ENCODE peak calls at places on chromosomes 1 and 21, in six cellular contexts. One of them, this sample, is unnamed.

GRCh38 chr1:89172468-89173143 is 3.2 kb downstream of the GBP7 start:
- DNase-seq in activated CD8-positive, alpha-beta memory T cell treated with anti-CD3 and anti-CD28 coated beads, Interleukin-2, amount 10 ng/mL, durations not matched to agents 7 days and 5 days: no peak
- DNase-seq in EL: no peak
- DNase-seq in aorta: no peak
- DNase-seq in DND-41: no peak
- DNase-seq in fibroblast of mammary gland: no peak
- DNase-seq in this sample: no peak

GRCh38 chr1:229384822-229385221 is 42.0 kb upstream of the CCSAP start:
- DNase-seq in activated CD8-positive, alpha-beta memory T cell treated with anti-CD3 and anti-CD28 coated beads, Interleukin-2, amount 10 ng/mL, durations not matched to agents 7 days and 5 days: no peak
- DNase-seq in EL: no peak
- DNase-seq in aorta: no peak
- DNase-seq in DND-41: no peak
- DNase-seq in fibroblast of mammary gland: no peak
- DNase-seq in this sample: no peak

GRCh38 chr1:35509558-35509957 is 47.6 kb downstream of the KIAA0319L start:
- DNase-seq in activated CD8-positive, alpha-beta memory T cell treated with anti-CD3 and anti-CD28 coated beads, Interleukin-2, amount 10 ng/mL, durations not matched to agents 7 days and 5 days: no peak
- DNase-seq in EL: no peak
- DNase-seq in aorta: no peak
- DNase-seq in DND-41: no peak
- DNase-seq in fibroblast of mammary gland: no peak
- DNase-seq in this sample: no peak

GRCh38 chr1:9872430-9873165 is 37.5 kb downstream of the CTNNBIP1 start:
- DNase-seq in activated CD8-positive, alpha-beta memory T cell treated with anti-CD3 and anti-CD28 coated beads, Interleukin-2, amount 10 ng/mL, durations not matched to agents 7 days and 5 days: no peak
- DNase-seq in EL: no peak
- DNase-seq in aorta: no peak
- DNase-seq in DND-41: no peak
- DNase-seq in fibroblast of mammary gland: peak
- DNase-seq in this sample: no peak

GRCh38 chr1:178282949-178283367 is 189.1 kb downstream of the RASAL2 start:
- DNase-seq in activated CD8-positive, alpha-beta memory T cell treated with anti-CD3 and anti-CD28 coated beads, Interleukin-2, amount 10 ng/mL, durations not matched to agents 7 days and 5 days: no peak
- DNase-seq in EL: peak
- DNase-seq in aorta: no peak
- DNase-seq in DND-41: no peak
- DNase-seq in fibroblast of mammary gland: peak
- DNase-seq in this sample: no peak

GRCh38 chr1:2229032-2229920 is 1.2 kb downstream of the SKI start:
- DNase-seq in activated CD8-positive, alpha-beta memory T cell treated with anti-CD3 and anti-CD28 coated beads, Interleukin-2, amount 10 ng/mL, durations not matched to agents 7 days and 5 days: peak
- DNase-seq in EL: peak
- DNase-seq in aorta: peak
- DNase-seq in DND-41: peak
- DNase-seq in fibroblast of mammary gland: peak
- DNase-seq in this sample: peak

GRCh38 chr1:36584874-36585759 is 102.4 kb upstream of the CSF3R start:
- DNase-seq in activated CD8-positive, alpha-beta memory T cell treated with anti-CD3 and anti-CD28 coated beads, Interleukin-2, amount 10 ng/mL, durations not matched to agents 7 days and 5 days: no peak
- DNase-seq in EL: no peak
- DNase-seq in aorta: no peak
- DNase-seq in DND-41: no peak
- DNase-seq in fibroblast of mammary gland: no peak
- DNase-seq in this sample: no peak

GRCh38 chr1:87684786-87685185 is 356.1 kb downstream of the LMO4 start:
- DNase-seq in activated CD8-positive, alpha-beta memory T cell treated with anti-CD3 and anti-CD28 coated beads, Interleukin-2, amount 10 ng/mL, durations not matched to agents 7 days and 5 days: no peak
- DNase-seq in EL: no peak
- DNase-seq in aorta: no peak
- DNase-seq in DND-41: no peak
- DNase-seq in fibroblast of mammary gland: peak
- DNase-seq in this sample: no peak

GRCh38 chr1:85295006-85295431 is 18.6 kb upstream of the BCL10 start:
- DNase-seq in activated CD8-positive, alpha-beta memory T cell treated with anti-CD3 and anti-CD28 coated beads, Interleukin-2, amount 10 ng/mL, durations not matched to agents 7 days and 5 days: no peak
- DNase-seq in EL: peak
- DNase-seq in aorta: no peak
- DNase-seq in DND-41: no peak
- DNase-seq in fibroblast of mammary gland: peak
- DNase-seq in this sample: no peak

GRCh38 chr1:2894381-2895041 is 93.0 kb upstream of the TTC34 start:
- DNase-seq in activated CD8-positive, alpha-beta memory T cell treated with anti-CD3 and anti-CD28 coated beads, Interleukin-2, amount 10 ng/mL, durations not matched to agents 7 days and 5 days: no peak
- DNase-seq in EL: no peak
- DNase-seq in aorta: no peak
- DNase-seq in DND-41: no peak
- DNase-seq in fibroblast of mammary gland: no peak
- DNase-seq in this sample: no peak

GRCh38 chr1:240562111-240562590 is 49.8 kb downstream of the GREM2 start:
- DNase-seq in activated CD8-positive, alpha-beta memory T cell treated with anti-CD3 and anti-CD28 coated beads, Interleukin-2, amount 10 ng/mL, durations not matched to agents 7 days and 5 days: no peak
- DNase-seq in EL: peak
- DNase-seq in aorta: no peak
- DNase-seq in DND-41: no peak
- DNase-seq in fibroblast of mammary gland: peak
- DNase-seq in this sample: no peak

GRCh38 chr1:184486761-184487445 is 100.1 kb downstream of the C1orf21 start:
- DNase-seq in activated CD8-positive, alpha-beta memory T cell treated with anti-CD3 and anti-CD28 coated beads, Interleukin-2, amount 10 ng/mL, durations not matched to agents 7 days and 5 days: no peak
- DNase-seq in EL: no peak
- DNase-seq in aorta: no peak
- DNase-seq in DND-41: no peak
- DNase-seq in fibroblast of mammary gland: no peak
- DNase-seq in this sample: no peak

GRCh38 chr1:172456344-172456769 is 12.5 kb upstream of the PIGC start:
- DNase-seq in activated CD8-positive, alpha-beta memory T cell treated with anti-CD3 and anti-CD28 coated beads, Interleukin-2, amount 10 ng/mL, durations not matched to agents 7 days and 5 days: no peak
- DNase-seq in EL: no peak
- DNase-seq in aorta: no peak
- DNase-seq in DND-41: no peak
- DNase-seq in fibroblast of mammary gland: no peak
- DNase-seq in this sample: no peak

GRCh38 chr21:31340499-31340898 is 3.6 kb downstream of the TIAM1 start:
- DNase-seq in activated CD8-positive, alpha-beta memory T cell treated with anti-CD3 and anti-CD28 coated beads, Interleukin-2, amount 10 ng/mL, durations not matched to agents 7 days and 5 days: no peak
- DNase-seq in EL: no peak
- DNase-seq in aorta: no peak
- DNase-seq in DND-41: no peak
- DNase-seq in fibroblast of mammary gland: no peak
- DNase-seq in this sample: no peak

GRCh38 chr1:234879157-234880080 is 249.2 kb downstream of the TOMM20 start:
- DNase-seq in activated CD8-positive, alpha-beta memory T cell treated with anti-CD3 and anti-CD28 coated beads, Interleukin-2, amount 10 ng/mL, durations not matched to agents 7 days and 5 days: no peak
- DNase-seq in EL: no peak
- DNase-seq in aorta: no peak
- DNase-seq in DND-41: no peak
- DNase-seq in fibroblast of mammary gland: no peak
- DNase-seq in this sample: no peak

GRCh38 chr1:24596401-24596880 is 40.6 kb downstream of the NCMAP start:
- DNase-seq in activated CD8-positive, alpha-beta memory T cell treated with anti-CD3 and anti-CD28 coated beads, Interleukin-2, amount 10 ng/mL, durations not matched to agents 7 days and 5 days: no peak
- DNase-seq in EL: no peak
- DNase-seq in aorta: no peak
- DNase-seq in DND-41: no peak
- DNase-seq in fibroblast of mammary gland: no peak
- DNase-seq in this sample: peak

GRCh38 chr1:41805771-41806471 is 112.8 kb downstream of the HIVEP3 start:
- DNase-seq in activated CD8-positive, alpha-beta memory T cell treated with anti-CD3 and anti-CD28 coated beads, Interleukin-2, amount 10 ng/mL, durations not matched to agents 7 days and 5 days: peak
- DNase-seq in EL: no peak
- DNase-seq in aorta: no peak
- DNase-seq in DND-41: no peak
- DNase-seq in fibroblast of mammary gland: no peak
- DNase-seq in this sample: no peak

GRCh38 chr1:121517586-121518230 is 332.9 kb downstream of the SRGAP2C start:
- DNase-seq in activated CD8-positive, alpha-beta memory T cell treated with anti-CD3 and anti-CD28 coated beads, Interleukin-2, amount 10 ng/mL, durations not matched to agents 7 days and 5 days: no peak
- DNase-seq in EL: no peak
- DNase-seq in aorta: no peak
- DNase-seq in DND-41: no peak
- DNase-seq in fibroblast of mammary gland: no peak
- DNase-seq in this sample: no peak

GRCh38 chr1:156146749-156147405 is 6.5 kb upstream of the SEMA4A start:
- DNase-seq in activated CD8-positive, alpha-beta memory T cell treated with anti-CD3 and anti-CD28 coated beads, Interleukin-2, amount 10 ng/mL, durations not matched to agents 7 days and 5 days: no peak
- DNase-seq in EL: no peak
- DNase-seq in aorta: no peak
- DNase-seq in DND-41: no peak
- DNase-seq in fibroblast of mammary gland: no peak
- DNase-seq in this sample: no peak

GRCh38 chr1:92365378-92366044 is 66.7 kb downstream of the RPAP2 start:
- DNase-seq in activated CD8-positive, alpha-beta memory T cell treated with anti-CD3 and anti-CD28 coated beads, Interleukin-2, amount 10 ng/mL, durations not matched to agents 7 days and 5 days: peak
- DNase-seq in EL: no peak
- DNase-seq in aorta: no peak
- DNase-seq in DND-41: no peak
- DNase-seq in fibroblast of mammary gland: no peak
- DNase-seq in this sample: no peak

GRCh38 chr1:23394664-23395063 is 25.0 kb upstream of the ZNF436 start:
- DNase-seq in activated CD8-positive, alpha-beta memory T cell treated with anti-CD3 and anti-CD28 coated beads, Interleukin-2, amount 10 ng/mL, durations not matched to agents 7 days and 5 days: no peak
- DNase-seq in EL: peak
- DNase-seq in aorta: peak
- DNase-seq in DND-41: no peak
- DNase-seq in fibroblast of mammary gland: peak
- DNase-seq in this sample: peak

GRCh38 chr1:32448773-32449456 is 16.0 kb upstream of the ZBTB8B start:
- DNase-seq in activated CD8-positive, alpha-beta memory T cell treated with anti-CD3 and anti-CD28 coated beads, Interleukin-2, amount 10 ng/mL, durations not matched to agents 7 days and 5 days: no peak
- DNase-seq in EL: peak
- DNase-seq in aorta: no peak
- DNase-seq in DND-41: peak
- DNase-seq in fibroblast of mammary gland: peak
- DNase-seq in this sample: peak

GRCh38 chr1:22038036-22038435 is 14.5 kb upstream of the CDC42 start:
- DNase-seq in activated CD8-positive, alpha-beta memory T cell treated with anti-CD3 and anti-CD28 coated beads, Interleukin-2, amount 10 ng/mL, durations not matched to agents 7 days and 5 days: no peak
- DNase-seq in EL: no peak
- DNase-seq in aorta: no peak
- DNase-seq in DND-41: no peak
- DNase-seq in fibroblast of mammary gland: no peak
- DNase-seq in this sample: no peak

GRCh38 chr1:158274797-158275196 is 14.9 kb upstream of the CD1C start:
- DNase-seq in activated CD8-positive, alpha-beta memory T cell treated with anti-CD3 and anti-CD28 coated beads, Interleukin-2, amount 10 ng/mL, durations not matched to agents 7 days and 5 days: no peak
- DNase-seq in EL: no peak
- DNase-seq in aorta: no peak
- DNase-seq in DND-41: no peak
- DNase-seq in fibroblast of mammary gland: no peak
- DNase-seq in this sample: no peak

GRCh38 chr1:1358433-1359201 is at the start of gene MXRA8:
- DNase-seq in activated CD8-positive, alpha-beta memory T cell treated with anti-CD3 and anti-CD28 coated beads, Interleukin-2, amount 10 ng/mL, durations not matched to agents 7 days and 5 days: no peak
- DNase-seq in EL: peak
- DNase-seq in aorta: peak
- DNase-seq in DND-41: no peak
- DNase-seq in fibroblast of mammary gland: peak
- DNase-seq in this sample: peak

GRCh38 chr1:154765970-154766369 is 104.1 kb downstream of the KCNN3 start:
- DNase-seq in activated CD8-positive, alpha-beta memory T cell treated with anti-CD3 and anti-CD28 coated beads, Interleukin-2, amount 10 ng/mL, durations not matched to agents 7 days and 5 days: no peak
- DNase-seq in EL: peak
- DNase-seq in aorta: peak
- DNase-seq in DND-41: no peak
- DNase-seq in fibroblast of mammary gland: peak
- DNase-seq in this sample: no peak

GRCh38 chr1:200971955-200972711 is 51.4 kb downstream of the KIF21B start:
- DNase-seq in activated CD8-positive, alpha-beta memory T cell treated with anti-CD3 and anti-CD28 coated beads, Interleukin-2, amount 10 ng/mL, durations not matched to agents 7 days and 5 days: peak
- DNase-seq in EL: peak
- DNase-seq in aorta: peak
- DNase-seq in DND-41: peak
- DNase-seq in fibroblast of mammary gland: peak
- DNase-seq in this sample: peak

GRCh38 chr1:54390655-54391054 is 15.5 kb downstream of the SSBP3 start:
- DNase-seq in activated CD8-positive, alpha-beta memory T cell treated with anti-CD3 and anti-CD28 coated beads, Interleukin-2, amount 10 ng/mL, durations not matched to agents 7 days and 5 days: no peak
- DNase-seq in EL: no peak
- DNase-seq in aorta: no peak
- DNase-seq in DND-41: no peak
- DNase-seq in fibroblast of mammary gland: peak
- DNase-seq in this sample: no peak

GRCh38 chr1:223678841-223679240 is 13.3 kb upstream of the CAPN8 start:
- DNase-seq in activated CD8-positive, alpha-beta memory T cell treated with anti-CD3 and anti-CD28 coated beads, Interleukin-2, amount 10 ng/mL, durations not matched to agents 7 days and 5 days: no peak
- DNase-seq in EL: no peak
- DNase-seq in aorta: no peak
- DNase-seq in DND-41: no peak
- DNase-seq in fibroblast of mammary gland: no peak
- DNase-seq in this sample: no peak

GRCh38 chr1:39258146-39258924 is 53.8 kb downstream of the MACF1 start:
- DNase-seq in activated CD8-positive, alpha-beta memory T cell treated with anti-CD3 and anti-CD28 coated beads, Interleukin-2, amount 10 ng/mL, durations not matched to agents 7 days and 5 days: peak
- DNase-seq in EL: peak
- DNase-seq in aorta: peak
- DNase-seq in DND-41: peak
- DNase-seq in fibroblast of mammary gland: peak
- DNase-seq in this sample: peak

GRCh38 chr1:99180915-99181314 is 83.4 kb upstream of the PLPPR4 start:
- DNase-seq in activated CD8-positive, alpha-beta memory T cell treated with anti-CD3 and anti-CD28 coated beads, Interleukin-2, amount 10 ng/mL, durations not matched to agents 7 days and 5 days: no peak
- DNase-seq in EL: no peak
- DNase-seq in aorta: no peak
- DNase-seq in DND-41: no peak
- DNase-seq in fibroblast of mammary gland: peak
- DNase-seq in this sample: no peak

GRCh38 chr1:159562680-159563079 is 24.9 kb upstream of the APCS start:
- DNase-seq in activated CD8-positive, alpha-beta memory T cell treated with anti-CD3 and anti-CD28 coated beads, Interleukin-2, amount 10 ng/mL, durations not matched to agents 7 days and 5 days: no peak
- DNase-seq in EL: no peak
- DNase-seq in aorta: no peak
- DNase-seq in DND-41: no peak
- DNase-seq in fibroblast of mammary gland: no peak
- DNase-seq in this sample: no peak

GRCh38 chr1:156910309-156910782 is 10.1 kb upstream of the LRRC71 start:
- DNase-seq in activated CD8-positive, alpha-beta memory T cell treated with anti-CD3 and anti-CD28 coated beads, Interleukin-2, amount 10 ng/mL, durations not matched to agents 7 days and 5 days: peak
- DNase-seq in EL: no peak
- DNase-seq in aorta: peak
- DNase-seq in DND-41: peak
- DNase-seq in fibroblast of mammary gland: no peak
- DNase-seq in this sample: no peak